ENCODE peak calls at places on chromosomes 12 and 14, in four cellular contexts. W, V, X and I are unnamed samples.

GRCh38 chr12:82687020-82687951 is 580 bp downstream of the TMTC2 start:
- DNase-seq in W (peak; percentile 48), V (peak; percentile 42), X (peak; percentile 72), I (no peak)

GRCh38 chr14:90695997-90696681 is 120.1 kb downstream of the TTC7B start:
- DNase-seq in W (no peak), V (no peak), X (no peak), I (no peak)

GRCh38 chr14:103863245-103863644 is 15.9 kb upstream of the PPP1R13B start:
- DNase-seq in W (no peak), V (no peak), X (no peak), I (no peak)

GRCh38 chr12:111997300-111997699 is 15.7 kb downstream of the TMEM116 start:
- DNase-seq in W (no peak), V (no peak), X (no peak), I (no peak)

GRCh38 chr12:58915634-58916033 is 4.7 kb downstream of the LRIG3 start:
- DNase-seq in W (no peak), V (no peak), X (no peak), I (no peak)

GRCh38 chr12:132354982-132355680 is 25.7 kb upstream of the GALNT9 start:
- DNase-seq in W (no peak), V (no peak), X (no peak), I (no peak)

GRCh38 chr12:105474672-105475071 is 144.2 kb downstream of the C12orf75 start:
- DNase-seq in W (no peak), V (no peak), X (peak; percentile 63), I (no peak)

GRCh38 chr12:81800298-81801148 is 41.4 kb upstream of the PPFIA2 start:
- DNase-seq in W (no peak), V (no peak), X (no peak), I (no peak)

GRCh38 chr14:73747386-73748211 is 33.4 kb upstream of the PNMA1 start:
- DNase-seq in W (no peak), V (no peak), X (no peak), I (no peak)

GRCh38 chr14:73462078-73462715 is 3.9 kb upstream of the NUMB start:
- DNase-seq in W (no peak), V (no peak), X (peak; percentile 88), I (no peak)

GRCh38 chr14:94011795-94012194 is 14.3 kb upstream of the OTUB2 start:
- DNase-seq in W (no peak), V (no peak), X (no peak), I (no peak)

GRCh38 chr12:916240-916639 is 33.3 kb downstream of the RAD52 start:
- DNase-seq in W (no peak), V (no peak), X (no peak), I (no peak)

GRCh38 chr14:101132588-101132987 is 229.1 kb upstream of the RTL1 start:
- DNase-seq in W (no peak), V (no peak), X (no peak), I (no peak)

GRCh38 chr14:19993438-19993837 is 8.5 kb upstream of the OR4Q2 start:
- DNase-seq in W (no peak), V (no peak), X (no peak), I (no peak)

GRCh38 chr14:61552196-61552595 is 143.1 kb upstream of the HIF1A start:
- DNase-seq in W (no peak), V (no peak), X (no peak), I (no peak)

GRCh38 chr14:92473261-92473946 is 40.2 kb upstream of the RIN3 start:
- DNase-seq in W (no peak), V (no peak), X (peak; percentile 62), I (no peak)

GRCh38 chr14:64760146-64760755 is 56.0 kb downstream of the PLEKHG3 start:
- DNase-seq in W (peak; percentile 63), V (peak; percentile 35), X (peak; percentile 65), I (peak; percentile 28)

GRCh38 chr14:92846162-92846897 is 52.2 kb downstream of the GOLGA5 start:
- DNase-seq in W (no peak), V (no peak), X (peak; percentile 81), I (no peak)